ENCODE peak calls at places on chromosomes 6 and 20, in seven cellular contexts. U is EL; G is GM18507; B is A549; R is stimulated activated CD8-positive, alpha-beta memory T cell treated with anti-CD3 and anti-CD28 coated beads, Interleukin-15, amount 100 ng/mL, for 24 hours; C is GDM1; H is GM13977. F is an unnamed sample.

GRCh38 chr6:28589234-28589951 is 63.7 kb downstream of the GPX5 start:
- DNase-seq in U (peak; percentile 97), G (no peak), B (peak; percentile 47), R (no peak), C (no peak), H (peak; percentile 50), F (peak; percentile 77)

GRCh38 chr20:1509237-1509636 is 18.0 kb upstream of the SIRPB2 start:
- DNase-seq in U (peak; percentile 27), G (no peak), B (peak; percentile 26), R (no peak), C (peak; percentile 19), H (peak; percentile 40), F (no peak)

GRCh38 chr6:142280927-142281326 is 20.9 kb upstream of the ADGRG6 start:
- DNase-seq in U (no peak), G (no peak), B (no peak), R (no peak), C (no peak), H (no peak), F (no peak)

GRCh38 chr6:117615981-117616961 is 14.0 kb upstream of the GOPC start:
- DNase-seq in U (peak; percentile 58), G (no peak), B (no peak), R (no peak), C (no peak), H (no peak), F (peak; percentile 28)

GRCh38 chr6:13413906-13414555 is 73.4 kb downstream of the GFOD1 start:
- DNase-seq in U (no peak), G (no peak), B (no peak), R (no peak), C (no peak), H (no peak), F (peak; percentile 24)

GRCh38 chr6:22807818-22808217 is 238.5 kb downstream of the HDGFL1 start:
- DNase-seq in U (no peak), G (no peak), B (no peak), R (no peak), C (no peak), H (no peak), F (no peak)

GRCh38 chr20:40019510-40019909 is 669.5 kb downstream of the MAFB start:
- DNase-seq in U (no peak), G (no peak), B (no peak), R (no peak), C (no peak), H (no peak), F (no peak)

GRCh38 chr20:32457476-32457986 is 99.4 kb downstream of the ASXL1 start:
- DNase-seq in U (peak; percentile 79), G (peak; percentile 71), B (peak; percentile 97), R (no peak), C (no peak), H (peak; percentile 69), F (no peak)

GRCh38 chr6:52454556-52454955 is 34.4 kb downstream of the EFHC1 start:
- DNase-seq in U (peak; percentile 17), G (no peak), B (no peak), R (no peak), C (no peak), H (no peak), F (no peak)

GRCh38 chr20:24962510-24962909 is 13.4 kb downstream of the CST7 start:
- DNase-seq in U (no peak), G (no peak), B (no peak), R (no peak), C (no peak), H (no peak), F (no peak)

GRCh38 chr20:11849270-11849920 is 68.3 kb upstream of the BTBD3 start:
- DNase-seq in U (no peak), G (no peak), B (no peak), R (no peak), C (no peak), H (no peak), F (no peak)

GRCh38 chr6:50471041-50471440 is 242.3 kb upstream of the TFAP2D start:
- DNase-seq in U (no peak), G (no peak), B (no peak), R (no peak), C (no peak), H (no peak), F (no peak)

F was measured in GM06990.